ENCODE peak calls at places on chromosomes 11 and 22, in six cellular contexts. One of them, this sample, is unnamed.

GRCh38 chr22:50326225-50326958 is 420 bp downstream of the DENND6B start:
- DNase-seq in fibroblast of lung: no peak
- DNase-seq in neural progenitor cell: no peak
- DNase-seq in H9: no peak
- DNase-seq in kidney: peak; percentile 68
- DNase-seq in NT2/D1: no peak
- DNase-seq in this sample: no peak

GRCh38 chr11:105144887-105145286 is 5.3 kb upstream of the CARD18 start:
- DNase-seq in kidney: no peak
- DNase-seq in fibroblast of lung: peak; percentile 85
- DNase-seq in H9: no peak
- DNase-seq in neural progenitor cell: no peak
- DNase-seq in NT2/D1: no peak
- DNase-seq in this sample: no peak

GRCh38 chr11:122405788-122406341 is 249.7 kb upstream of the UBASH3B start:
- DNase-seq in neural progenitor cell: no peak
- DNase-seq in fibroblast of lung: peak; percentile 57
- DNase-seq in kidney: no peak
- DNase-seq in H9: no peak
- DNase-seq in NT2/D1: no peak
- DNase-seq in this sample: no peak

GRCh38 chr22:22201185-22201924 is 43.2 kb upstream of the VPREB1 start:
- DNase-seq in kidney: no peak
- DNase-seq in NT2/D1: peak; percentile 30
- DNase-seq in fibroblast of lung: no peak
- DNase-seq in H9: peak; percentile 60
- DNase-seq in neural progenitor cell: peak; percentile 49
- DNase-seq in this sample: peak; percentile 84

GRCh38 chr11:61610905-61611304 is 30.0 kb upstream of the SYT7 start:
- DNase-seq in NT2/D1: no peak
- DNase-seq in neural progenitor cell: no peak
- DNase-seq in kidney: no peak
- DNase-seq in fibroblast of lung: no peak
- DNase-seq in H9: no peak
- DNase-seq in this sample: no peak

GRCh38 chr22:46612341-46612903 is 7.8 kb upstream of the GRAMD4 start:
- DNase-seq in H9: no peak
- DNase-seq in neural progenitor cell: no peak
- DNase-seq in kidney: no peak
- DNase-seq in NT2/D1: no peak
- DNase-seq in fibroblast of lung: no peak
- DNase-seq in this sample: no peak

GRCh38 chr11:75797116-75797515 is 17.9 kb upstream of the UVRAG start:
- DNase-seq in kidney: peak; percentile 25
- DNase-seq in fibroblast of lung: no peak
- DNase-seq in NT2/D1: no peak
- DNase-seq in neural progenitor cell: no peak
- DNase-seq in H9: no peak
- DNase-seq in this sample: no peak

GRCh38 chr11:16839821-16840220 is 101.4 kb downstream of the C11orf58 start:
- DNase-seq in NT2/D1: no peak
- DNase-seq in kidney: no peak
- DNase-seq in neural progenitor cell: no peak
- DNase-seq in fibroblast of lung: no peak
- DNase-seq in H9: no peak
- DNase-seq in this sample: no peak

GRCh38 chr11:69386594-69387408 is 92.8 kb downstream of the MYEOV start:
- DNase-seq in neural progenitor cell: no peak
- DNase-seq in H9: no peak
- DNase-seq in NT2/D1: no peak
- DNase-seq in kidney: peak; percentile 22
- DNase-seq in fibroblast of lung: no peak
- DNase-seq in this sample: no peak

GRCh38 chr11:65110354-65110861 is 1.3 kb upstream of the TM7SF2 start:
- DNase-seq in neural progenitor cell: peak; percentile 90
- DNase-seq in fibroblast of lung: peak; percentile 59
- DNase-seq in NT2/D1: peak; percentile 79
- DNase-seq in kidney: peak; percentile 93
- DNase-seq in H9: peak; percentile 92
- DNase-seq in this sample: peak; percentile 93

GRCh38 chr11:46682773-46683752 is 17.4 kb downstream of the ARHGAP1 start:
- DNase-seq in H9: no peak
- DNase-seq in kidney: peak; percentile 40
- DNase-seq in NT2/D1: no peak
- DNase-seq in fibroblast of lung: peak; percentile 47
- DNase-seq in neural progenitor cell: no peak
- DNase-seq in this sample: no peak

GRCh38 chr11:24683578-24683977 is 186.7 kb downstream of the LUZP2 start:
- DNase-seq in fibroblast of lung: no peak
- DNase-seq in NT2/D1: no peak
- DNase-seq in kidney: no peak
- DNase-seq in neural progenitor cell: no peak
- DNase-seq in H9: no peak
- DNase-seq in this sample: no peak

DNA sequence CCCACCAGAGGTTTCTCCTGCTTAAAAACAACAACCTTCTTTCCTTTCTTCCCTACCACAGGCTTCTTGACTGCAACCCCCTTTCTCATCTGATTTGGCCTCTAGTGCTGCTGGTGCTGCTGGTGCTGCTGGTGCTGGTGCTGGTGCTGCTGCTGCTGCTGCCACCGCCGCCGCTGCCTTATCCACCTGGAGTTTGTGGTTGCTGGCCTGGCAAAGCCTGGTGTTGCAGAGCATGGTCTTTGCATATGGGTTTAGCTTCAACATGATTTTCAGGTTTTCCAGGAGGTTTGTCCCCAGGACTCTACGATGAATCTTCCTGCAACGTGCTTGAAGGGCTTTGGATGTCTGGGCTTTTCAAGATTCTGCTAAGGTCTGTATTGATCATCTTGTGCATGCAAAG is 49.7 kb downstream of the MRTFA start:
- DNase-seq in H9: no peak
- DNase-seq in neural progenitor cell: no peak
- DNase-seq in kidney: no peak
- DNase-seq in NT2/D1: no peak
- DNase-seq in fibroblast of lung: no peak
- DNase-seq in this sample: no peak
- H3K9ac ChIP-seq in H9: no peak overlapping the region
- H3K9ac ChIP-seq in neural progenitor cell: no peak overlapping the region
- H3K9ac ChIP-seq in kidney: no peak overlapping the region
- H3K9ac ChIP-seq in NT2/D1: no peak overlapping the region
- H3K9ac ChIP-seq in fibroblast of lung: no peak overlapping the region
- H3K9ac ChIP-seq in this sample: no peak overlapping the region

DNA sequence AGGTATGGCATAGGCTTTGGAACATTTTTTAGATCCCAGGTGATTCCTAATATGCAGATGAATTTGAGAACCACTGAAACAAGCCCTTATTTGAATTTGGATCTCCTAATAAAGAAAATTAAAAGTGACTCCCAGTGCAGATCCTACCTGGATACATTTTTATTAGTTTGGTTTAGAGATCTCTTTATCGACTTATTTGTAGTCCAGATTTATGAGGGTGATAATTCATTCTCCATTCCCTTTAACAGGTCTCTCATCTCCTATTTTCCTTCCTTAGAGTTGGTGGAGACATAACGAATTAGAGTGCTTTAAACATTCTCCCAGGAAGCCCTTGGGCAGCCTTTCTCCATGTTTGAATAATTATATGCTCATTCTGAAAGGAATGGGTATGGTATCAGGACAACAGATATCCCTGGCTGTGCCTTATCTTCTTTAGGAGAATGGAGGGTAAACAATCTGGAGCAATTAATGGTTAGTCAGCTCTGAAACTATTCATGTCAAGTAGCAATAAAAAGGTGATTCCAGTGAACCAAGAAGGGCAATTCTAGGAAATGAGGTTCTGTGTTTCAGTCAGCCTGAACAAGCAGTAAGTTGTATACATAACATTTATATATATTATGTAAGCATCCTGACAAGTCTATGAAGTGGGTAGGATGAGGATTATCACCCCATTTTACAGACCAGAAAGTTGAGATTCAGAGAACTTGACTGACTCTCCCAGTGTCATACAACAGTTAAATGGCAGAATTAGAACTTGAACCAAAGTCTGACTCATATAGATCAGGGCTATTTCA is 53.9 kb upstream of the RCE1 start:
- DNase-seq in neural progenitor cell: no peak
- DNase-seq in H9: no peak
- DNase-seq in NT2/D1: no peak
- DNase-seq in fibroblast of lung: peak; percentile 17
- DNase-seq in kidney: no peak
- DNase-seq in this sample: no peak
- H3K9ac ChIP-seq in neural progenitor cell: no peak overlapping the region
- H3K9ac ChIP-seq in H9: no peak overlapping the region
- H3K9ac ChIP-seq in NT2/D1: no peak overlapping the region
- H3K9ac ChIP-seq in fibroblast of lung: no peak overlapping the region
- H3K9ac ChIP-seq in kidney: no peak overlapping the region
- H3K9ac ChIP-seq in this sample: no peak overlapping the region

GRCh38 chr22:39990688-39991087 is 4.1 kb upstream of the FAM83F start:
- DNase-seq in kidney: no peak
- DNase-seq in fibroblast of lung: no peak
- DNase-seq in H9: no peak
- DNase-seq in neural progenitor cell: no peak
- DNase-seq in NT2/D1: no peak
- DNase-seq in this sample: no peak

GRCh38 chr22:39991164-39991860 is 3.4 kb upstream of the FAM83F start:
- DNase-seq in neural progenitor cell: no peak
- DNase-seq in NT2/D1: no peak
- DNase-seq in kidney: no peak
- DNase-seq in H9: no peak
- DNase-seq in fibroblast of lung: no peak
- DNase-seq in this sample: no peak

GRCh38 chr22:39992088-39992826 is 2.5 kb upstream of the FAM83F start:
- DNase-seq in fibroblast of lung: no peak
- DNase-seq in NT2/D1: no peak
- DNase-seq in kidney: no peak
- DNase-seq in H9: no peak
- DNase-seq in neural progenitor cell: no peak
- DNase-seq in this sample: no peak

GRCh38 chr22:39988386-39989114 is 6.2 kb upstream of the FAM83F start:
- DNase-seq in H9: no peak
- DNase-seq in neural progenitor cell: no peak
- DNase-seq in kidney: no peak
- DNase-seq in NT2/D1: no peak
- DNase-seq in fibroblast of lung: no peak
- DNase-seq in this sample: no peak

DNA sequence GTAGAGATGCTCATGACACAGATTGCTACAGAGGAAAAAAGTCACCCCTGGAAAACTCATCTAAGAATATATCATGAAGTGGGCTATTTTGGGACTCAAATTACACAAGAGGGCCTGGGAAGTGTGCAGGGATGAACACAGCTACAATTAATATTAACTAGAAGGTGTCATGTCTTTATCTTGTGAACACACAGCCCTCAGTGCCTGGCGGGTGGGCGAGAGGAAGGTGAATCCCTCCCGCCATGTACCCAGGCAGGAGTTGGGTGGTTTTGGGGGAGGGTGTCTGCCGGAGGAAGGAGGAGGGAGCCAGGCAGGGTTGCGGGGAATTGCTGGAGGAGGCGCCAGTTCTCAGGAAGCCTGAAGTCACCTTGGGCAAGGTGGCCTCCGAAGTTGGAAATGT is 5.1 kb upstream of the FAM83F start:
- DNase-seq in fibroblast of lung: no peak
- DNase-seq in NT2/D1: no peak
- DNase-seq in H9: no peak
- DNase-seq in neural progenitor cell: no peak
- DNase-seq in kidney: no peak
- DNase-seq in this sample: no peak
- H3K9ac ChIP-seq in fibroblast of lung: no peak overlapping the region
- H3K9ac ChIP-seq in NT2/D1: no peak overlapping the region
- H3K9ac ChIP-seq in H9: no peak overlapping the region
- H3K9ac ChIP-seq in neural progenitor cell: no peak overlapping the region
- H3K9ac ChIP-seq in kidney: no peak overlapping the region
- H3K9ac ChIP-seq in this sample: no peak overlapping the region

GRCh38 chr11:110295487-110296225 is 758 bp downstream of the RDX start:
- DNase-seq in H9: peak; percentile 57
- DNase-seq in neural progenitor cell: peak; percentile 79
- DNase-seq in fibroblast of lung: peak; percentile 55
- DNase-seq in NT2/D1: no peak
- DNase-seq in kidney: peak; percentile 82
- DNase-seq in this sample: no peak

GRCh38 chr11:110296226-110297081 is at the start of gene RDX:
- DNase-seq in H9: peak; percentile 89
- DNase-seq in NT2/D1: peak; percentile 63
- DNase-seq in kidney: peak; percentile 93
- DNase-seq in fibroblast of lung: peak; percentile 85
- DNase-seq in neural progenitor cell: peak; percentile 94
- DNase-seq in this sample: peak; percentile 24

GRCh38 chr11:110294509-110294908 is 1.9 kb downstream of the RDX start:
- DNase-seq in NT2/D1: no peak
- DNase-seq in neural progenitor cell: peak; percentile 26
- DNase-seq in fibroblast of lung: no peak
- DNase-seq in kidney: no peak
- DNase-seq in H9: no peak
- DNase-seq in this sample: no peak

GRCh38 chr11:110297082-110297725 is 790 bp upstream of the RDX start:
- DNase-seq in kidney: no peak
- DNase-seq in neural progenitor cell: no peak
- DNase-seq in H9: no peak
- DNase-seq in NT2/D1: no peak
- DNase-seq in fibroblast of lung: peak; percentile 40
- DNase-seq in this sample: no peak

GRCh38 chr11:110295086-110295485 is 1.3 kb downstream of the RDX start:
- DNase-seq in neural progenitor cell: no peak
- DNase-seq in H9: no peak
- DNase-seq in NT2/D1: no peak
- DNase-seq in kidney: no peak
- DNase-seq in fibroblast of lung: no peak
- DNase-seq in this sample: no peak
- H3K9ac ChIP-seq in neural progenitor cell: no peak overlapping the region
- H3K9ac ChIP-seq in H9: no peak overlapping the region
- H3K9ac ChIP-seq in NT2/D1: peak overlapping the region; percentile 32
- H3K9ac ChIP-seq in kidney: peak overlapping the region; percentile 85
- H3K9ac ChIP-seq in fibroblast of lung: peak overlapping the region; percentile 94
- H3K9ac ChIP-seq in this sample: no peak overlapping the region

GRCh38 chr11:33724644-33725035 is 11.6 kb downstream of the CD59 start:
- DNase-seq in kidney: no peak
- DNase-seq in neural progenitor cell: no peak
- DNase-seq in H9: no peak
- DNase-seq in fibroblast of lung: peak; percentile 52
- DNase-seq in NT2/D1: no peak
- DNase-seq in this sample: no peak
- H3K9ac ChIP-seq in kidney: no peak overlapping the region
- H3K9ac ChIP-seq in neural progenitor cell: no peak overlapping the region
- H3K9ac ChIP-seq in H9: no peak overlapping the region
- H3K9ac ChIP-seq in fibroblast of lung: peak overlapping the region; percentile 53
- H3K9ac ChIP-seq in NT2/D1: no peak overlapping the region
- H3K9ac ChIP-seq in this sample: no peak overlapping the region